ENCODE peak calls at places on chromosomes 13 and 19, in ten cellular contexts. One of them, this sample, is unnamed.

GRCh38 chr13:40031031-40031430 is 375.6 kb downstream of the COG6 start:
- DNase-seq in AG04450: peak
- DNase-seq in left ventricle myocardium inferior: no peak
- DNase-seq in tibial nerve: no peak
- DNase-seq in SK-N-SH: no peak
- DNase-seq in astrocyte of the cerebellum: peak
- DNase-seq in right cardiac atrium: no peak
- DNase-seq in bronchial epithelial cell: peak
- DNase-seq in HL-60: no peak
- DNase-seq in HCT116: no peak
- DNase-seq in this sample: no peak

GRCh38 chr13:22726721-22727120 is 454.1 kb upstream of the SGCG start:
- DNase-seq in AG04450: no peak
- DNase-seq in left ventricle myocardium inferior: no peak
- DNase-seq in tibial nerve: no peak
- DNase-seq in SK-N-SH: no peak
- DNase-seq in astrocyte of the cerebellum: no peak
- DNase-seq in right cardiac atrium: no peak
- DNase-seq in bronchial epithelial cell: no peak
- DNase-seq in HL-60: no peak
- DNase-seq in HCT116: no peak
- DNase-seq in this sample: no peak

GRCh38 chr13:75052616-75053015 is 429.4 kb downstream of the TBC1D4 start:
- DNase-seq in AG04450: no peak
- DNase-seq in left ventricle myocardium inferior: no peak
- DNase-seq in tibial nerve: no peak
- DNase-seq in SK-N-SH: no peak
- DNase-seq in astrocyte of the cerebellum: no peak
- DNase-seq in right cardiac atrium: no peak
- DNase-seq in bronchial epithelial cell: no peak
- DNase-seq in HL-60: no peak
- DNase-seq in HCT116: no peak
- DNase-seq in this sample: no peak

GRCh38 chr13:99403458-99403971 is 96.3 kb upstream of the GPR183 start:
- DNase-seq in AG04450: no peak
- DNase-seq in left ventricle myocardium inferior: no peak
- DNase-seq in tibial nerve: no peak
- DNase-seq in SK-N-SH: no peak
- DNase-seq in astrocyte of the cerebellum: no peak
- DNase-seq in right cardiac atrium: no peak
- DNase-seq in bronchial epithelial cell: no peak
- DNase-seq in HL-60: no peak
- DNase-seq in HCT116: no peak
- DNase-seq in this sample: no peak

GRCh38 chr13:51802601-51803000 is 1.4 kb downstream of the DHRS12 start:
- DNase-seq in AG04450: no peak
- DNase-seq in left ventricle myocardium inferior: no peak
- DNase-seq in tibial nerve: no peak
- DNase-seq in SK-N-SH: no peak
- DNase-seq in astrocyte of the cerebellum: no peak
- DNase-seq in right cardiac atrium: peak
- DNase-seq in bronchial epithelial cell: no peak
- DNase-seq in HL-60: no peak
- DNase-seq in HCT116: no peak
- DNase-seq in this sample: no peak

GRCh38 chr19:35959040-35959967 is 23.1 kb downstream of the LRFN3 start:
- DNase-seq in AG04450: no peak
- DNase-seq in left ventricle myocardium inferior: peak
- DNase-seq in tibial nerve: no peak
- DNase-seq in SK-N-SH: peak
- DNase-seq in astrocyte of the cerebellum: no peak
- DNase-seq in right cardiac atrium: peak
- DNase-seq in bronchial epithelial cell: no peak
- DNase-seq in HL-60: no peak
- DNase-seq in HCT116: no peak
- DNase-seq in this sample: peak

GRCh38 chr13:41427700-41428099 is 29.6 kb upstream of the RGCC start:
- DNase-seq in AG04450: no peak
- DNase-seq in left ventricle myocardium inferior: no peak
- DNase-seq in tibial nerve: no peak
- DNase-seq in SK-N-SH: peak
- DNase-seq in astrocyte of the cerebellum: no peak
- DNase-seq in right cardiac atrium: no peak
- DNase-seq in bronchial epithelial cell: no peak
- DNase-seq in HL-60: no peak
- DNase-seq in HCT116: no peak
- DNase-seq in this sample: no peak

GRCh38 chr13:113471844-113472243 is 18.6 kb upstream of the ADPRHL1 start:
- DNase-seq in AG04450: no peak
- DNase-seq in left ventricle myocardium inferior: no peak
- DNase-seq in tibial nerve: no peak
- DNase-seq in SK-N-SH: no peak
- DNase-seq in astrocyte of the cerebellum: no peak
- DNase-seq in right cardiac atrium: no peak
- DNase-seq in bronchial epithelial cell: no peak
- DNase-seq in HL-60: no peak
- DNase-seq in HCT116: no peak
- DNase-seq in this sample: no peak

GRCh38 chr13:52835071-52835793 is 13.2 kb downstream of the PCDH8 start:
- DNase-seq in AG04450: no peak
- DNase-seq in left ventricle myocardium inferior: no peak
- DNase-seq in tibial nerve: no peak
- DNase-seq in SK-N-SH: peak
- DNase-seq in astrocyte of the cerebellum: no peak
- DNase-seq in right cardiac atrium: no peak
- DNase-seq in bronchial epithelial cell: no peak
- DNase-seq in HL-60: no peak
- DNase-seq in HCT116: no peak
- DNase-seq in this sample: no peak

GRCh38 chr19:43316591-43317319 is 36.7 kb upstream of the CD177 start:
- DNase-seq in AG04450: no peak
- DNase-seq in left ventricle myocardium inferior: no peak
- DNase-seq in tibial nerve: no peak
- DNase-seq in SK-N-SH: peak
- DNase-seq in astrocyte of the cerebellum: no peak
- DNase-seq in right cardiac atrium: no peak
- DNase-seq in bronchial epithelial cell: peak
- DNase-seq in HL-60: peak
- DNase-seq in HCT116: peak
- DNase-seq in this sample: peak

GRCh38 chr13:37192986-37193385 is 87.5 kb upstream of the CSNK1A1L start:
- DNase-seq in AG04450: no peak
- DNase-seq in left ventricle myocardium inferior: no peak
- DNase-seq in tibial nerve: no peak
- DNase-seq in SK-N-SH: no peak
- DNase-seq in astrocyte of the cerebellum: no peak
- DNase-seq in right cardiac atrium: no peak
- DNase-seq in bronchial epithelial cell: peak
- DNase-seq in HL-60: no peak
- DNase-seq in HCT116: no peak
- DNase-seq in this sample: no peak

GRCh38 chr19:43778651-43779050 is 2.1 kb downstream of the KCNN4 start:
- DNase-seq in AG04450: no peak
- DNase-seq in left ventricle myocardium inferior: no peak
- DNase-seq in tibial nerve: no peak
- DNase-seq in SK-N-SH: no peak
- DNase-seq in astrocyte of the cerebellum: no peak
- DNase-seq in right cardiac atrium: no peak
- DNase-seq in bronchial epithelial cell: no peak
- DNase-seq in HL-60: no peak
- DNase-seq in HCT116: no peak
- DNase-seq in this sample: no peak

GRCh38 chr19:35295792-35296462 is 4.0 kb downstream of the MAG start:
- DNase-seq in AG04450: no peak
- DNase-seq in left ventricle myocardium inferior: no peak
- DNase-seq in tibial nerve: no peak
- DNase-seq in SK-N-SH: no peak
- DNase-seq in astrocyte of the cerebellum: no peak
- DNase-seq in right cardiac atrium: no peak
- DNase-seq in bronchial epithelial cell: no peak
- DNase-seq in HL-60: peak
- DNase-seq in HCT116: no peak
- DNase-seq in this sample: no peak

GRCh38 chr19:47511128-47511517 is 3.7 kb downstream of the NAPA start:
- DNase-seq in AG04450: no peak
- DNase-seq in left ventricle myocardium inferior: peak
- DNase-seq in tibial nerve: peak
- DNase-seq in SK-N-SH: no peak
- DNase-seq in astrocyte of the cerebellum: no peak
- DNase-seq in right cardiac atrium: peak
- DNase-seq in bronchial epithelial cell: no peak
- DNase-seq in HL-60: no peak
- DNase-seq in HCT116: no peak
- DNase-seq in this sample: no peak

DNA sequence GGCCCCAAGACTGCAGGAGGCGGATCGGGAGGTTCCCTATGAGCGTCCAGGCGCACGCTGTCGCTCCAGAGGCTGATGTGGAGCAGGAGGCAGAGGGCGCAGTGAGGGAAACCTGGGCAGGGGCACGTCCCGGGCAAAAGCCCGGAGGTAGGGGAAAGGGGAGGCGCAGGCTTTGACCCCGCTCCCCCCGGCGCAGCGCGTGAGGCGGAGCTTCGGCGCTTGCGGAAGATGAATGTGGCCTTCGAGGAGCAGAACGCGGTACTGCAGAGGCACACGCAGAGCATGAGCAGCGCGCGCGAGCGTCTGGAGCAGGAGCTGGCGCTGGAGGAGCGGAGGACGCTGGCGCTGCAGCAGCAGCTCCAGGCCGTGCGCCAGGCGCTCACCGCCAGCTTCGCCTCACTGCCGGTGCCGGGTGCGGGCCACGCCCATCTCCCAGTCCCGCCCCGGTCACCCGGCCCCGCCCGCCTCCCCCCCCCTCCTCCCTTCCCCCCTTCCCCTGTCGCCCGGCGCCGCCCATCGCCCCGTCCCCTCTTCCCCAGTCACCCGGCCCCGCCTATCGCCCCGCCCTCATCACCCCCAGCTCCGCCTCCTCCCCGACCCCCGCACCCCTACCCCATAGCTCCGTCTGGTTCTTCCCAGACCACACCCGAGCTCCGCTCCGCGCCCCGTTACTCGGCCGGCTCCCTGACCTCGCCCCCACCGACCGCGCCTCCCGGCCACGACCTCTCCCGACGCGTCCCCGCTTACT is 4.1 kb downstream of the HMG20B start:
- DNase-seq in AG04450: no peak
- DNase-seq in left ventricle myocardium inferior: peak
- DNase-seq in tibial nerve: no peak
- DNase-seq in SK-N-SH: peak
- DNase-seq in astrocyte of the cerebellum: peak
- DNase-seq in right cardiac atrium: peak
- DNase-seq in bronchial epithelial cell: no peak
- DNase-seq in HL-60: no peak
- DNase-seq in HCT116: no peak
- DNase-seq in this sample: peak
- H3K4me3 ChIP-seq in AG04450: peak
- H3K4me3 ChIP-seq in left ventricle myocardium inferior: peak
- H3K4me3 ChIP-seq in tibial nerve: peak
- H3K4me3 ChIP-seq in SK-N-SH: no peak
- H3K4me3 ChIP-seq in astrocyte of the cerebellum: peak
- H3K4me3 ChIP-seq in right cardiac atrium: no peak
- H3K4me3 ChIP-seq in bronchial epithelial cell: peak
- H3K4me3 ChIP-seq in HL-60: no peak
- H3K4me3 ChIP-seq in HCT116: peak
- H3K4me3 ChIP-seq in this sample: peak

GRCh38 chr13:45718063-45718462 is 15.9 kb downstream of the CBY2 start:
- DNase-seq in AG04450: no peak
- DNase-seq in left ventricle myocardium inferior: no peak
- DNase-seq in tibial nerve: no peak
- DNase-seq in SK-N-SH: peak
- DNase-seq in astrocyte of the cerebellum: no peak
- DNase-seq in right cardiac atrium: no peak
- DNase-seq in bronchial epithelial cell: peak
- DNase-seq in HL-60: peak
- DNase-seq in HCT116: peak
- DNase-seq in this sample: no peak

GRCh38 chr13:45715351-45715750 is 13.2 kb downstream of the CBY2 start:
- DNase-seq in AG04450: no peak
- DNase-seq in left ventricle myocardium inferior: no peak
- DNase-seq in tibial nerve: no peak
- DNase-seq in SK-N-SH: no peak
- DNase-seq in astrocyte of the cerebellum: no peak
- DNase-seq in right cardiac atrium: no peak
- DNase-seq in bronchial epithelial cell: no peak
- DNase-seq in HL-60: no peak
- DNase-seq in HCT116: no peak
- DNase-seq in this sample: no peak

GRCh38 chr13:45717324-45717723 is 15.2 kb downstream of the CBY2 start:
- DNase-seq in AG04450: no peak
- DNase-seq in left ventricle myocardium inferior: no peak
- DNase-seq in tibial nerve: no peak
- DNase-seq in SK-N-SH: no peak
- DNase-seq in astrocyte of the cerebellum: no peak
- DNase-seq in right cardiac atrium: no peak
- DNase-seq in bronchial epithelial cell: no peak
- DNase-seq in HL-60: no peak
- DNase-seq in HCT116: no peak
- DNase-seq in this sample: no peak

GRCh38 chr13:45721203-45721731 is 19.1 kb downstream of the CBY2 start:
- DNase-seq in AG04450: no peak
- DNase-seq in left ventricle myocardium inferior: no peak
- DNase-seq in tibial nerve: no peak
- DNase-seq in SK-N-SH: no peak
- DNase-seq in astrocyte of the cerebellum: no peak
- DNase-seq in right cardiac atrium: no peak
- DNase-seq in bronchial epithelial cell: no peak
- DNase-seq in HL-60: no peak
- DNase-seq in HCT116: no peak
- DNase-seq in this sample: no peak

GRCh38 chr13:45718992-45719391 is 16.9 kb downstream of the CBY2 start:
- DNase-seq in AG04450: no peak
- DNase-seq in left ventricle myocardium inferior: no peak
- DNase-seq in tibial nerve: no peak
- DNase-seq in SK-N-SH: no peak
- DNase-seq in astrocyte of the cerebellum: peak
- DNase-seq in right cardiac atrium: no peak
- DNase-seq in bronchial epithelial cell: no peak
- DNase-seq in HL-60: no peak
- DNase-seq in HCT116: no peak
- DNase-seq in this sample: no peak
- H3K4me3 ChIP-seq in AG04450: no peak
- H3K4me3 ChIP-seq in left ventricle myocardium inferior: no peak
- H3K4me3 ChIP-seq in tibial nerve: no peak
- H3K4me3 ChIP-seq in SK-N-SH: no peak
- H3K4me3 ChIP-seq in astrocyte of the cerebellum: no peak
- H3K4me3 ChIP-seq in right cardiac atrium: no peak
- H3K4me3 ChIP-seq in bronchial epithelial cell: no peak
- H3K4me3 ChIP-seq in HL-60: no peak
- H3K4me3 ChIP-seq in HCT116: no peak
- H3K4me3 ChIP-seq in this sample: no peak

GRCh38 chr13:97257800-97258799 is 36.0 kb downstream of the MBNL2 start:
- DNase-seq in AG04450: no peak
- DNase-seq in left ventricle myocardium inferior: peak
- DNase-seq in tibial nerve: peak
- DNase-seq in SK-N-SH: no peak
- DNase-seq in astrocyte of the cerebellum: peak
- DNase-seq in right cardiac atrium: peak
- DNase-seq in bronchial epithelial cell: peak
- DNase-seq in HL-60: no peak
- DNase-seq in HCT116: peak
- DNase-seq in this sample: peak
- H3K4me3 ChIP-seq in AG04450: no peak
- H3K4me3 ChIP-seq in left ventricle myocardium inferior: no peak
- H3K4me3 ChIP-seq in tibial nerve: no peak
- H3K4me3 ChIP-seq in SK-N-SH: no peak
- H3K4me3 ChIP-seq in astrocyte of the cerebellum: no peak
- H3K4me3 ChIP-seq in right cardiac atrium: no peak
- H3K4me3 ChIP-seq in bronchial epithelial cell: no peak
- H3K4me3 ChIP-seq in HL-60: no peak
- H3K4me3 ChIP-seq in HCT116: no peak
- H3K4me3 ChIP-seq in this sample: no peak

GRCh38 chr19:10009714-10010224 is 535 bp downstream of the COL5A3 start:
- DNase-seq in AG04450: no peak
- DNase-seq in left ventricle myocardium inferior: no peak
- DNase-seq in tibial nerve: no peak
- DNase-seq in SK-N-SH: no peak
- DNase-seq in astrocyte of the cerebellum: no peak
- DNase-seq in right cardiac atrium: no peak
- DNase-seq in bronchial epithelial cell: no peak
- DNase-seq in HL-60: no peak
- DNase-seq in HCT116: no peak
- DNase-seq in this sample: no peak
- H3K4me3 ChIP-seq in AG04450: peak
- H3K4me3 ChIP-seq in left ventricle myocardium inferior: peak
- H3K4me3 ChIP-seq in tibial nerve: peak
- H3K4me3 ChIP-seq in SK-N-SH: no peak
- H3K4me3 ChIP-seq in astrocyte of the cerebellum: peak
- H3K4me3 ChIP-seq in right cardiac atrium: peak
- H3K4me3 ChIP-seq in bronchial epithelial cell: peak
- H3K4me3 ChIP-seq in HL-60: no peak
- H3K4me3 ChIP-seq in HCT116: no peak
- H3K4me3 ChIP-seq in this sample: no peak

This sample was measured in Caco-2.